ENCODE peak calls at places on chromosomes 2 and 18, in five cellular contexts. U is left ventricle myocardium inferior, Z is body of pancreas, J is heart left ventricle, I is cardiac muscle cell. R is an unnamed sample. For H3K36me3, the result is how much of the 10 kb centered on the place peaks cover.

GRCh38 chr2:74186038-74186437 is 7.4 kb upstream of the MOB1A start:
- DNase-seq in J (peak), Z (peak), I (no peak), U (no peak), R (no peak)

GRCh38 chr2:230878599-230878965 is 13.8 kb downstream of the ITM2C start:
- DNase-seq in U (no peak), J (no peak), Z (no peak), I (no peak), R (no peak)

GRCh38 chr2:15337996-15338666 is 223.0 kb downstream of the NBAS start:
- DNase-seq in I (no peak), Z (no peak), U (no peak), J (no peak), R (no peak)

GRCh38 chr2:241636182-241636982 is 576 bp downstream of the THAP4 start:
- DNase-seq in U (peak), I (peak), J (no peak), Z (peak), R (no peak)

GRCh38 chr18:57029761-57030160 is 117.1 kb upstream of the BOD1L2 start:
- DNase-seq in Z (no peak), U (no peak), J (no peak), I (peak), R (no peak)

GRCh38 chr18:39799010-39799409 is 2156.0 kb upstream of the PIK3C3 start:
- DNase-seq in U (no peak), J (no peak), Z (no peak), I (peak), R (no peak)

GRCh38 chr2:50591642-50592041 is 440.3 kb downstream of the NRXN1 start:
- DNase-seq in Z (peak), J (peak), U (peak), I (peak), R (peak)

GRCh38 chr2:28348921-28349320 is 43.7 kb upstream of the FOSL2 start:
- DNase-seq in J (no peak), I (no peak), U (no peak), Z (no peak), R (no peak)

DNA sequence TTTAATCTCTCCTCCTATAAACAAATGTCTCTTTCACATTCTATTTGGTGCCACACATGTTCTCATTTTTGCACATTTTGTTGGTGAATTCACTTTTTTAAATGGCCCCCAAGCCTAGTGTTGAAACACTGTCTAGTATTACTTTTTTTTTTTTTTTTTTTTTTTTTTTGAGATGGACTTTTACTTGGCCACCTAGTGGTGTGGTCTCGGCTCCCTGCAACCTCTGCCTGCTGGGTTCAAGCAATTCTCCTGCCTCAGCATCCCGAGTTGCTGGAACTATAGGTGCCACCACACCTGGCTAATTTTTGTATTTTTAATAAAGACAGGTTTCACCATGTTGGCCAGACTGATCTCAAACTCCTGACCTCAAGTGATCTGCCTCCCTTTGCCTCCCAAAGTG is 273.8 kb upstream of the SLC14A2 start:
- DNase-seq in I (no peak), U (no peak), Z (no peak), J (no peak), R (no peak)
- TF ChIP-seq CTCF in I (no peak), U (no peak), Z (no peak), J (no peak), R (no peak)

DNA sequence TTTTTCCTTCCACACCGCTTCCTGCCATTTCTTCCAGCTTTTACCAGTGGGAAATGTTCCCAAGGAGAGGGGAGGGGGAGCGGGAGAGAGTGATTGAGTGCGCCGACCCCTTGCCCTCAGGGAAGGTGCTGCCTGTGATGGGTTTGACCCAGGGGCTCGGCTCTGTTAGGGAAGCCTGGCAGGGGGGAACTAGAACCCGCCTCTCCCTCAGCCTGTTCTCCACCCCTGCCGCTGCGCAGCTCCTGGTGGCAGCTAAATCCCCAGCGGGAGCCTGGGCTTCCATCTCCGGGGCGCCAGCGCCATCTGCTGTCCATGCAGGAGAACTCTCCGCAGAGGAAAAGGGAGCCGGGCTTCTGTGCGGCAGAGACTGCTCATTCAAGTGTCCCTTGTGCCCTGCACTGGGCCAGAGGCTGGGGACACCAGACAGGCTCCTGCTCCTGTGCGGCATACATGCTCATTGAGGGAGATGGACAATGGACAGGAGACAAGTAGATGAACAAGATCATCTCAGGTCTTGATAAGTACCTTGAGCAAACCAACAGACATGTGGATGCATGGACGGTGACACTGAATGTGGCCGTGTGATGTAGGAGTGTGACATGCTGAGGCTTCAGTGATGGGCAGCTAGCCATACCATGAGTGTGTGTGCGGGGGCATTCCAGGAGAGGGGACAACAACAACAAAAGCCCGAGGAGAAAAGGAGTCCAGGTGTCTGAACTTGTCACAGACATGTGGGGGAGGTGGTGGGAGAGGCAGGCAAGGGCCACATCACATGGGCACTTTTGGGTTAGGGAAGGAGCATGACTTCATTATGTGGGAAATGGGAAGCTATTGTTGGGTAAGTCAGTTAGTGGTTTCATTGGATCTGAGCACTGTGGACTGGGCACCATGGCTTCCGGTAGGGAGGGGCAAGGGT is 13.3 kb downstream of the CHPF start:
- DNase-seq in Z (peak), I (peak), U (peak), J (peak), R (peak)
- H3K4me3 ChIP-seq in Z (no peak), I (no peak), U (peak), J (no peak), R (no peak)

DNA sequence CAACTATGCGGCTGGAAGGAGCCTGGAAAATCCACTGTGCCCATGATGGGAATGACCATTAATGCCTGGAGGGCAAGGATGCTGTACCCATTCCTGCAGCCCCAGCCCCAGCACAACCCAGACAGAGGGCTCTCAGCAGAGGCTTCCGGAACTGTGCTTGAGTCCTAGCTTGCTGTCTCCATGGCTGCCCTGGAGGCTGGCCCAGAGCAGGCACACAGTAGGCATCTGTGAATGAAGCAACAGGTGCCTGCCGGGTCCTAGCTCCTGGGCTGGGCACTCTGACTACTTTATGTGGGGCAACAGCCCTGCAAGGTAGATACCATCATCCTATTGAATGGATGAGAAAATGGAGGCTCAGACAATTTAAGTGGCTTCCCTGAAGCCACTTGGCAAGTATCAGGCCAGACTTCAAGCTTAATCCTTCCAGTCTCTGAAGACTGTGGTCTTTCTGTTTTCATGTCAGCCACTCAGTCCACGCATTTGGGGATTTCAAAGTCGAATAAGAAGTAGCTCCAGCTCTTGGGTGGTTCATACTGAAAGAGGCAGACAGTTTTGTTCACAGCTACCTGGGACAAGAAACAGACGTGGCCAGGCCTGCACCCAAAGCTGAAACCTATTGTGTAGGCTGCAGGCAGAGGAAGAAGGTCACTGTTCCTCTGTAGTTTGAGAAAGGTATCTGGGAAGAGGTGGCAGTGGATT is 237.5 kb downstream of the ZBTB7C start:
- DNase-seq in Z (no peak), U (no peak), I (no peak), J (no peak), R (no peak)
- H3K36me3 ChIP-seq in Z (under half), U (under half), I (under half), J (under half), R (under half)

GRCh38 chr2:220165401-220165800 is 538.0 kb downstream of the SLC4A3 start:
- DNase-seq in J (no peak), Z (peak), I (no peak), U (no peak), R (no peak)
- TF ChIP-seq CTCF in J (no peak), Z (peak), I (no peak), U (no peak), R (no peak)

DNA sequence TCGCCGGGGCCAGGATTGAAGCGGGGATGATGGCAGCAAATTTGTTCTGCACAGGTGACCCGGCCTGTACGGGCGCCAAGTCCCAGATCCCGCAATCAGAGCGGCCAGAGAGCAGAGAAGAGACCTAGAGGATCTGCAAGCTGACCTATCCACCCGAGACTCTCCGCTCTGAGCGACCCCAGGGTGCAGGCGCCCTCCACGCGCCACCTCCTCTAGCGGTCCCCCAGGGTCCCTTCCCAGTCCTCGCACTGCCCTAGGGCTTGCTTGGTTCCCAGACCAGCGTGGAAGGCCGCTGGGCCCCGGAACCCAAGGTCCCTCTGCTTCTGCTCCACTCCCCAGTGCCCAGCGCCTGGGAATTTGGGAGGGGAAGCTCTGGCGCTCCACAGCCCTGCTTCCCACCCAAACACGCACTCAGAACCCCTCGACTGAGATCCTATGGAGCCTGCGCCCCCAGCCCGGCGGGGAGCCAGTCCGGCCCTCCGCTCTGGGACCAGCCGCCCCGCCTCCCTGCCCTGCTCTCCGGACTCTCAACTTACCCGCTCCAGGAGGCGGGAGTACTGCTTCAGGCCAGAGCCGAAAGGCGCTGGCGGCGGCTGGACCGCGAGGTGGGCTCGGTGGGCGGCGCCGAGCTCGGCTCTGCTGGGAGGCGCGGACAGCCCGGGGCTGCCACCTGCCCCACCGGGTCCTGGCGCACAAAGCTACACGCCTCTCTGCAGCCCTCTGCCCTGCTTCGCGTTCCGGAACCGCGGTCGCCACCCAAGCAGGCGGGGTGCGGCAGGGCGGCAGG is 3.0 kb upstream of the SIX3 start:
- DNase-seq in Z (no peak), U (no peak), I (no peak), J (no peak), R (no peak)
- H3K4me3 ChIP-seq in Z (peak), U (peak), I (peak), J (peak), R (peak)

GRCh38 chr2:240479111-240479501 is 43.6 kb downstream of the GPC1 start:
- DNase-seq in I (no peak), U (no peak), Z (no peak), J (peak), R (peak)

GRCh38 chr2:240477916-240478315 is 42.5 kb downstream of the GPC1 start:
- DNase-seq in U (no peak), J (no peak), I (no peak), Z (no peak), R (peak)

GRCh38 chr2:240480834-240481623 is 45.6 kb downstream of the GPC1 start:
- DNase-seq in J (peak), U (no peak), Z (no peak), I (no peak), R (peak)

GRCh38 chr2:240478346-240479110 is 43.1 kb downstream of the GPC1 start:
- DNase-seq in I (no peak), U (no peak), J (peak), Z (no peak), R (no peak)

GRCh38 chr2:240479561-240479960 is 44.1 kb downstream of the GPC1 start:
- DNase-seq in U (no peak), J (no peak), I (no peak), Z (no peak), R (no peak)
- H3K36me3 ChIP-seq in U (under half), J (under half), I (under half), Z (under half), R (under half)

GRCh38 chr18:46829947-46830346 is 73.1 kb upstream of the ST8SIA5 start:
- DNase-seq in U (no peak), I (no peak), J (no peak), Z (no peak), R (no peak)
- TF ChIP-seq CTCF in U (peak), I (no peak), J (no peak), Z (no peak), R (no peak)

R was measured in right atrium auricular region.